ENCODE peak calls at places on chromosome 15, in six cellular contexts. K is H1, Q is suprapubic skin, Z is HCT116, H is GM23338, C is stomach. P is an unnamed sample.
A peak's percentile ranks its signal among the peaks of the same experiment; 100 is the strongest.

GRCh38 chr15:88664151-88664778 is 25.4 kb downstream of the ISG20 start:
- DNase-seq in K (no peak), Q (no peak), Z (no peak), H (peak; percentile 71), C (peak; percentile 43), P (peak; percentile 66)

GRCh38 chr15:60390931-60391501 is 6.8 kb downstream of the ANXA2 start:
- DNase-seq in K (no peak), Q (no peak), Z (peak; percentile 87), H (peak; percentile 61), C (peak; percentile 42), P (no peak)

GRCh38 chr15:69853572-69853971 is 244.1 kb downstream of the TLE3 start:
- DNase-seq in K (peak; percentile 21), Q (no peak), Z (peak; percentile 74), H (no peak), C (no peak), P (no peak)

GRCh38 chr15:99635145-99635544 is 69.4 kb downstream of the MEF2A start:
- DNase-seq in K (no peak), Q (no peak), Z (no peak), H (no peak), C (no peak), P (no peak)

GRCh38 chr15:23629234-23629805 is 18.3 kb downstream of the MAGEL2 start:
- DNase-seq in K (no peak), Q (no peak), Z (no peak), H (peak; percentile 62), C (no peak), P (no peak)

GRCh38 chr15:78681306-78682012 is 40.4 kb upstream of the CHRNB4 start:
- DNase-seq in K (no peak), Q (no peak), Z (no peak), H (no peak), C (no peak), P (no peak)

GRCh38 chr15:82045179-82045891 is 483 bp downstream of the MEX3B start:
- DNase-seq in K (no peak), Q (peak; percentile 78), Z (no peak), H (peak; percentile 48), C (no peak), P (no peak)

GRCh38 chr15:86877171-86877631 is 797.5 kb downstream of the AGBL1 start:
- DNase-seq in K (no peak), Q (no peak), Z (no peak), H (no peak), C (no peak), P (no peak)

GRCh38 chr15:58962662-58963565 is 24.5 kb upstream of the RNF111 start:
- DNase-seq in K (no peak), Q (no peak), Z (no peak), H (no peak), C (no peak), P (no peak)

GRCh38 chr15:58966698-58967097 is 20.8 kb upstream of the RNF111 start:
- DNase-seq in K (no peak), Q (no peak), Z (no peak), H (no peak), C (no peak), P (no peak)

GRCh38 chr15:58962136-58962535 is 25.3 kb upstream of the RNF111 start:
- DNase-seq in K (no peak), Q (no peak), Z (no peak), H (no peak), C (no peak), P (no peak)

DNA sequence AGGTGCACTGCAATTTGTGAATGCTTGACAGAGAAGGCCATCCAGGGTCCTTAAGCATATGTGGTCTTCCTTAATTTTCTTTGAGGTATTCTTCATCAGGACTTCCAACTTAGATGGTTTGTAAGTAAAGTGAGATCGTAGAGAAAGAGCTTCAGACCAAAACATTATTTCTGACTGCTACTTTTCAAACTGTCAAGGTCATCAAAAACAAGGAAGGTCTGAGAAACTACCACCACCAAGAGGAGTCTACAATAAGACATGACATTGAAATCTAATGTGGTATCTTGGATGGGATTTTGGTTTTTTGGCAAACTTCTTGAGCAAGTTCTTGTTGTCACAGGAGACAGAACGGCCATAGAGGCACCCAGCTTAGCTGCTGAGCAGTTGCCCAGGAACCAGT is 20.0 kb upstream of the RNF111 start:
- DNase-seq in K (no peak), Q (no peak), Z (no peak), H (no peak), C (no peak), P (no peak)
- H3K36me3 ChIP-seq in K (no peaks in the 10 kb centered on the region), Q (no peaks in the 10 kb centered on the region), Z (no peaks in the 10 kb centered on the region), H (no peaks in the 10 kb centered on the region), C (no peaks in the 10 kb centered on the region), P (no peaks in the 10 kb centered on the region)

DNA sequence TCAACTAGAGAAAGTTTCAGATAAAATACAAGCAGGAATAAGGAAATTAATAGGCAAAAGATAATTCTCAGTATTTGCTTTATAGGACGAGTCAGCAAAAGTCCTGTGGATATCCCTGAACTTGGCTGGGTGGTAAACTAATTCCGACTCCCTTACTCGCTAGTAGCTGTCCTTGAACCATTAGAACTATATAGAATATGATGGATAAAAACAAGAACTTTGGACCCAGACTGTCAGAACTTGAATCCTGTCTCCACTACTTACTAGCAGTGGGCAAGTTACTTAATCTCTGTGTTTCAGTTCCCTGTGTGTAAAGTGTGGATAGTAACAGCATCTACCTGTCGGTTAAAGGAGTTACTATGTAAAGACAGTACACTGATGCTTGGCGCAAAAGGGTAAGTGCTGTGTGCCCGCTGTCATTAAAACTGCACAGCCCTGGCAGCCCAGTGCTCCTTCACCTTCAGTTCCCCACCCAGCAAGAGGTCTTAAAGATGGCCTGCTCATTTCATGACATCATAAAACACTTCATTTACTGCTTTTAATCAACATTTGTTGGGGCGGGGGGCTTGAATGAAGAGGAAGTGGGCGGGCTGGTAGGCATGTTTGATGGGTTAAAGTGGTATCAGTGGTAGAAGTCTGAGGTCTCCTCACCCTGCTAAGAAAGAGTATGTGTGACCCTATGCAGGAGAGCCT is 7.3 kb downstream of the TPM1 start:
- DNase-seq in K (no peak), Q (no peak), Z (no peak), H (no peak), C (no peak), P (no peak)
- H3K4me1 ChIP-seq in K (peaks cover 20% of the 10 kb centered on the region), Q (peaks cover 84% of the 10 kb centered on the region), Z (peaks cover 37% of the 10 kb centered on the region), H (peaks cover 51% of the 10 kb centered on the region), C (peaks cover 74% of the 10 kb centered on the region), P (peaks cover 12% of the 10 kb centered on the region)

GRCh38 chr15:55799287-55800212 is 56.6 kb upstream of the PRTG start:
- DNase-seq in K (no peak), Q (no peak), Z (peak; percentile 32), H (peak; percentile 90), C (peak; percentile 27), P (no peak)
- TF ChIP-seq CTCF in K (peak; percentile 90), Q (no peak), Z (peak; percentile 83), H (peak; percentile 93), C (peak; percentile 14), P (no peak)

DNA sequence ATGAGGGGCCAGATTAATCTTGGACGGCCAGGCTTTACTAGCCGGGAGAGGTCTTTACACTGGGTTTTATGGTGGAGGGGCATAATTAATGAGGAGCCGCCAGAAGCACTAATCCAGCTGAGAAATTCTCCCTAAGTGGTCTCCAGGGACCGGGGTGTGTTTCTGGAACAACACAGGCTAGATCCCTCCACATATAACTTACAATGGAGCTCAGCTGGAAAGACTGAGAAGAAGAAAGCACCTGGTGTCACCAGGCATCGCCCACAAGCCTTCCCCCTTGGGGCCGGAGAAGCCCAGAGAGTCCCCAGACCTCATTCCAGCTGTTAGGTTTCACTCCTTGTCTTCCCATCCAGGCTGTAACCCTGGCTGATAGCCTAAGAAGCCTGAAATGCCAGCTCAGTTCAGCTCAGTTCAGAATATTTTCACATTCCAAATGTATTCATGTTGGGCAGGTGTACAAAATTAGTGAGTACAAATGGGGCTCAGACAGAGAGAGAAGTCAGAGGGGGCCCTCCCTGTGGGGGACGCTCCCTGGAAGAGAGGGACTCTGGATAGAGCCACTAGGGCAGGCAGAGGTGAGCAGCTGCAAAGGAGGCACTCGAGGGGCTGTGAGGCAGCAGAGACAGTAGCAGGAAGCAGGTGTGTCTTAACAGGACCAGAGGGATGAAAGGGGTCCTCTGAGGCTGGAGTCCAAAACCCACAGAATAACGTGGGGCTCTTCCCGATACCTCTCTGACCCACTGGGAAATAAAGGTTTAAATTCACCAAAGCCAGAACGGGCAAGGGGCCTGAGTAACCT is 127.3 kb downstream of the MEGF11 start:
- DNase-seq in K (no peak), Q (no peak), Z (no peak), H (no peak), C (no peak), P (no peak)
- H3K36me3 ChIP-seq in K (no peaks in the 10 kb centered on the region), Q (no peaks in the 10 kb centered on the region), Z (no peaks in the 10 kb centered on the region), H (no peaks in the 10 kb centered on the region), C (no peaks in the 10 kb centered on the region), P (no peaks in the 10 kb centered on the region)

GRCh38 chr15:41809121-41809520 is 18.8 kb upstream of the JMJD7 start:
- DNase-seq in K (no peak), Q (no peak), Z (no peak), H (no peak), C (no peak), P (no peak)
- H3K4me1 ChIP-seq in K (peaks cover 2% of the 10 kb centered on the region), Q (peaks cover 49% of the 10 kb centered on the region), Z (peaks cover 21% of the 10 kb centered on the region), H (no peaks in the 10 kb centered on the region), C (peaks cover 33% of the 10 kb centered on the region), P (peaks cover 28% of the 10 kb centered on the region)

P was measured in CD8-positive, alpha-beta T cell.